ENCODE peak calls at places on chromosome 6, in nine cellular contexts. One of them, this sample, is unnamed.

GRCh38 chr6:106858653-106859092 is 115.9 kb downstream of the CD24 start:
- DNase-seq in left lung: no peak
- DNase-seq in OCI-LY7: no peak
- DNase-seq in cardiac muscle cell: no peak
- DNase-seq in thoracic aorta: no peak
- DNase-seq in choroid plexus epithelial cell: no peak
- DNase-seq in fibroblast of mammary gland: peak; percentile 94
- DNase-seq in fibroblast of lung: peak; percentile 94
- DNase-seq in dorsolateral prefrontal cortex: no peak
- DNase-seq in this sample: peak; percentile 81

GRCh38 chr6:100084301-100085161 is 90.5 kb upstream of the MCHR2 start:
- DNase-seq in left lung: no peak
- DNase-seq in OCI-LY7: no peak
- DNase-seq in cardiac muscle cell: peak; percentile 80
- DNase-seq in thoracic aorta: no peak
- DNase-seq in choroid plexus epithelial cell: no peak
- DNase-seq in fibroblast of mammary gland: peak; percentile 48
- DNase-seq in fibroblast of lung: peak; percentile 83
- DNase-seq in dorsolateral prefrontal cortex: no peak
- DNase-seq in this sample: peak; percentile 92

GRCh38 chr6:116309657-116310056 is 29.9 kb upstream of the TSPYL1 start:
- DNase-seq in left lung: no peak
- DNase-seq in OCI-LY7: no peak
- DNase-seq in cardiac muscle cell: no peak
- DNase-seq in thoracic aorta: no peak
- DNase-seq in choroid plexus epithelial cell: no peak
- DNase-seq in fibroblast of mammary gland: no peak
- DNase-seq in fibroblast of lung: no peak
- DNase-seq in dorsolateral prefrontal cortex: no peak
- DNase-seq in this sample: no peak

GRCh38 chr6:133432021-133432989 is 191.1 kb downstream of the EYA4 start:
- DNase-seq in left lung: no peak
- DNase-seq in OCI-LY7: no peak
- DNase-seq in cardiac muscle cell: no peak
- DNase-seq in thoracic aorta: no peak
- DNase-seq in choroid plexus epithelial cell: no peak
- DNase-seq in fibroblast of mammary gland: peak; percentile 12
- DNase-seq in fibroblast of lung: no peak
- DNase-seq in dorsolateral prefrontal cortex: no peak
- DNase-seq in this sample: no peak

GRCh38 chr6:53179961-53180651 is 31.5 kb upstream of the GCM1 start:
- DNase-seq in left lung: no peak
- DNase-seq in OCI-LY7: peak; percentile 34
- DNase-seq in cardiac muscle cell: peak; percentile 72
- DNase-seq in thoracic aorta: peak; percentile 4
- DNase-seq in choroid plexus epithelial cell: peak; percentile 94
- DNase-seq in fibroblast of mammary gland: peak; percentile 42
- DNase-seq in fibroblast of lung: peak; percentile 65
- DNase-seq in dorsolateral prefrontal cortex: peak; percentile 14
- DNase-seq in this sample: no peak

GRCh38 chr6:26215200-26216014 is 128.2 kb downstream of the HFE start:
- DNase-seq in left lung: no peak
- DNase-seq in OCI-LY7: peak; percentile 87
- DNase-seq in cardiac muscle cell: peak; percentile 26
- DNase-seq in thoracic aorta: no peak
- DNase-seq in choroid plexus epithelial cell: peak; percentile 28
- DNase-seq in fibroblast of mammary gland: no peak
- DNase-seq in fibroblast of lung: peak; percentile 44
- DNase-seq in dorsolateral prefrontal cortex: no peak
- DNase-seq in this sample: no peak

GRCh38 chr6:16316741-16317251 is 78.4 kb downstream of the GMPR start:
- DNase-seq in left lung: no peak
- DNase-seq in OCI-LY7: peak; percentile 47
- DNase-seq in cardiac muscle cell: peak; percentile 48
- DNase-seq in thoracic aorta: no peak
- DNase-seq in choroid plexus epithelial cell: peak; percentile 48
- DNase-seq in fibroblast of mammary gland: peak; percentile 83
- DNase-seq in fibroblast of lung: peak; percentile 88
- DNase-seq in dorsolateral prefrontal cortex: no peak
- DNase-seq in this sample: peak; percentile 45

GRCh38 chr6:152661776-152662175 is 24.6 kb upstream of the SYNE1 start:
- DNase-seq in left lung: no peak
- DNase-seq in OCI-LY7: no peak
- DNase-seq in cardiac muscle cell: no peak
- DNase-seq in thoracic aorta: no peak
- DNase-seq in choroid plexus epithelial cell: no peak
- DNase-seq in fibroblast of mammary gland: no peak
- DNase-seq in fibroblast of lung: no peak
- DNase-seq in dorsolateral prefrontal cortex: no peak
- DNase-seq in this sample: no peak

GRCh38 chr6:13383280-13384163 is 55.2 kb upstream of the TBC1D7 start:
- DNase-seq in left lung: no peak
- DNase-seq in OCI-LY7: no peak
- DNase-seq in cardiac muscle cell: peak; percentile 77
- DNase-seq in thoracic aorta: no peak
- DNase-seq in choroid plexus epithelial cell: peak; percentile 67
- DNase-seq in fibroblast of mammary gland: peak; percentile 19
- DNase-seq in fibroblast of lung: peak; percentile 48
- DNase-seq in dorsolateral prefrontal cortex: no peak
- DNase-seq in this sample: peak; percentile 43

GRCh38 chr6:133187657-133188453 is 53.3 kb upstream of the EYA4 start:
- DNase-seq in left lung: no peak
- DNase-seq in OCI-LY7: no peak
- DNase-seq in cardiac muscle cell: peak; percentile 23
- DNase-seq in thoracic aorta: no peak
- DNase-seq in choroid plexus epithelial cell: peak; percentile 45
- DNase-seq in fibroblast of mammary gland: no peak
- DNase-seq in fibroblast of lung: peak; percentile 80
- DNase-seq in dorsolateral prefrontal cortex: no peak
- DNase-seq in this sample: no peak

GRCh38 chr6:89956182-89956581 is 61.9 kb downstream of the GJA10 start:
- DNase-seq in left lung: no peak
- DNase-seq in OCI-LY7: no peak
- DNase-seq in cardiac muscle cell: no peak
- DNase-seq in thoracic aorta: no peak
- DNase-seq in choroid plexus epithelial cell: no peak
- DNase-seq in fibroblast of mammary gland: no peak
- DNase-seq in fibroblast of lung: no peak
- DNase-seq in dorsolateral prefrontal cortex: no peak
- DNase-seq in this sample: no peak

GRCh38 chr6:125421853-125422252 is 120.1 kb upstream of the HDDC2 start:
- DNase-seq in left lung: peak; percentile 58
- DNase-seq in OCI-LY7: no peak
- DNase-seq in cardiac muscle cell: peak; percentile 53
- DNase-seq in thoracic aorta: peak; percentile 38
- DNase-seq in choroid plexus epithelial cell: peak; percentile 61
- DNase-seq in fibroblast of mammary gland: peak; percentile 7
- DNase-seq in fibroblast of lung: peak; percentile 48
- DNase-seq in dorsolateral prefrontal cortex: peak; percentile 16
- DNase-seq in this sample: no peak

GRCh38 chr6:19322691-19323470 is 514.3 kb upstream of the ID4 start:
- DNase-seq in left lung: no peak
- DNase-seq in OCI-LY7: no peak
- DNase-seq in cardiac muscle cell: peak; percentile 57
- DNase-seq in thoracic aorta: no peak
- DNase-seq in choroid plexus epithelial cell: peak; percentile 60
- DNase-seq in fibroblast of mammary gland: no peak
- DNase-seq in fibroblast of lung: peak; percentile 90
- DNase-seq in dorsolateral prefrontal cortex: no peak
- DNase-seq in this sample: peak; percentile 83

GRCh38 chr6:153129873-153130514 is 1.1 kb downstream of the RGS17 start:
- DNase-seq in left lung: no peak
- DNase-seq in OCI-LY7: no peak
- DNase-seq in cardiac muscle cell: peak; percentile 33
- DNase-seq in thoracic aorta: no peak
- DNase-seq in choroid plexus epithelial cell: no peak
- DNase-seq in fibroblast of mammary gland: no peak
- DNase-seq in fibroblast of lung: peak; percentile 35
- DNase-seq in dorsolateral prefrontal cortex: peak; percentile 22
- DNase-seq in this sample: no peak

GRCh38 chr6:88013015-88013414 is 34.6 kb upstream of the SPACA1 start:
- DNase-seq in left lung: no peak
- DNase-seq in OCI-LY7: peak; percentile 84
- DNase-seq in cardiac muscle cell: no peak
- DNase-seq in thoracic aorta: no peak
- DNase-seq in choroid plexus epithelial cell: peak; percentile 6
- DNase-seq in fibroblast of mammary gland: no peak
- DNase-seq in fibroblast of lung: no peak
- DNase-seq in dorsolateral prefrontal cortex: no peak
- DNase-seq in this sample: no peak

GRCh38 chr6:142152731-142153130 is 5.7 kb downstream of the VTA1 start:
- DNase-seq in left lung: no peak
- DNase-seq in OCI-LY7: no peak
- DNase-seq in cardiac muscle cell: peak; percentile 52
- DNase-seq in thoracic aorta: no peak
- DNase-seq in choroid plexus epithelial cell: peak; percentile 72
- DNase-seq in fibroblast of mammary gland: peak; percentile 79
- DNase-seq in fibroblast of lung: peak; percentile 82
- DNase-seq in dorsolateral prefrontal cortex: no peak
- DNase-seq in this sample: peak; percentile 79

GRCh38 chr6:142153230-142153629 is 6.2 kb downstream of the VTA1 start:
- DNase-seq in left lung: no peak
- DNase-seq in OCI-LY7: no peak
- DNase-seq in cardiac muscle cell: no peak
- DNase-seq in thoracic aorta: no peak
- DNase-seq in choroid plexus epithelial cell: no peak
- DNase-seq in fibroblast of mammary gland: no peak
- DNase-seq in fibroblast of lung: no peak
- DNase-seq in dorsolateral prefrontal cortex: no peak
- DNase-seq in this sample: no peak

GRCh38 chr6:142155091-142155490 is 8.0 kb downstream of the VTA1 start:
- DNase-seq in left lung: no peak
- DNase-seq in OCI-LY7: no peak
- DNase-seq in cardiac muscle cell: no peak
- DNase-seq in thoracic aorta: no peak
- DNase-seq in choroid plexus epithelial cell: no peak
- DNase-seq in fibroblast of mammary gland: peak; percentile 30
- DNase-seq in fibroblast of lung: no peak
- DNase-seq in dorsolateral prefrontal cortex: no peak
- DNase-seq in this sample: no peak

GRCh38 chr6:142155895-142156757 is 9.1 kb downstream of the VTA1 start:
- DNase-seq in left lung: no peak
- DNase-seq in OCI-LY7: peak; percentile 59
- DNase-seq in cardiac muscle cell: peak; percentile 49
- DNase-seq in thoracic aorta: no peak
- DNase-seq in choroid plexus epithelial cell: peak; percentile 54
- DNase-seq in fibroblast of mammary gland: peak; percentile 32
- DNase-seq in fibroblast of lung: peak; percentile 8
- DNase-seq in dorsolateral prefrontal cortex: no peak
- DNase-seq in this sample: peak; percentile 23
- TF ChIP-seq CTCF in left lung: peak; percentile 32
- TF ChIP-seq CTCF in OCI-LY7: peak; percentile 79
- TF ChIP-seq CTCF in cardiac muscle cell: no peak
- TF ChIP-seq CTCF in thoracic aorta: peak; percentile 41
- TF ChIP-seq CTCF in choroid plexus epithelial cell: peak; percentile 40
- TF ChIP-seq CTCF in fibroblast of mammary gland: peak; percentile 37
- TF ChIP-seq CTCF in fibroblast of lung: peak; percentile 16
- TF ChIP-seq CTCF in dorsolateral prefrontal cortex: peak; percentile 70
- TF ChIP-seq CTCF in this sample: peak; percentile 33

GRCh38 chr6:45293306-45293705 is 34.8 kb upstream of the RUNX2 start:
- DNase-seq in left lung: no peak
- DNase-seq in OCI-LY7: no peak
- DNase-seq in cardiac muscle cell: no peak
- DNase-seq in thoracic aorta: no peak
- DNase-seq in choroid plexus epithelial cell: no peak
- DNase-seq in fibroblast of mammary gland: no peak
- DNase-seq in fibroblast of lung: no peak
- DNase-seq in dorsolateral prefrontal cortex: no peak
- DNase-seq in this sample: no peak
- H3K4me3 ChIP-seq in left lung: no peak overlapping the region
- H3K4me3 ChIP-seq in OCI-LY7: no peak overlapping the region
- H3K4me3 ChIP-seq in cardiac muscle cell: no peak overlapping the region
- H3K4me3 ChIP-seq in thoracic aorta: no peak overlapping the region
- H3K4me3 ChIP-seq in choroid plexus epithelial cell: no peak overlapping the region
- H3K4me3 ChIP-seq in fibroblast of mammary gland: no peak overlapping the region
- H3K4me3 ChIP-seq in fibroblast of lung: no peak overlapping the region
- H3K4me3 ChIP-seq in dorsolateral prefrontal cortex: no peak overlapping the region
- H3K4me3 ChIP-seq in this sample: no peak overlapping the region

GRCh38 chr6:163943647-163944395 is 529.3 kb downstream of the QKI start:
- DNase-seq in left lung: no peak
- DNase-seq in OCI-LY7: no peak
- DNase-seq in cardiac muscle cell: peak; percentile 47
- DNase-seq in thoracic aorta: no peak
- DNase-seq in choroid plexus epithelial cell: peak; percentile 46
- DNase-seq in fibroblast of mammary gland: peak; percentile 7
- DNase-seq in fibroblast of lung: peak; percentile 52
- DNase-seq in dorsolateral prefrontal cortex: peak; percentile 75
- DNase-seq in this sample: peak; percentile 3

GRCh38 chr6:163944897-163945296 is 530.4 kb downstream of the QKI start:
- DNase-seq in left lung: no peak
- DNase-seq in OCI-LY7: no peak
- DNase-seq in cardiac muscle cell: no peak
- DNase-seq in thoracic aorta: no peak
- DNase-seq in choroid plexus epithelial cell: no peak
- DNase-seq in fibroblast of mammary gland: no peak
- DNase-seq in fibroblast of lung: no peak
- DNase-seq in dorsolateral prefrontal cortex: no peak
- DNase-seq in this sample: no peak

GRCh38 chr6:163941471-163941980 is 527.0 kb downstream of the QKI start:
- DNase-seq in left lung: no peak
- DNase-seq in OCI-LY7: no peak
- DNase-seq in cardiac muscle cell: no peak
- DNase-seq in thoracic aorta: no peak
- DNase-seq in choroid plexus epithelial cell: no peak
- DNase-seq in fibroblast of mammary gland: no peak
- DNase-seq in fibroblast of lung: no peak
- DNase-seq in dorsolateral prefrontal cortex: no peak
- DNase-seq in this sample: no peak

GRCh38 chr6:163940705-163941470 is 526.4 kb downstream of the QKI start:
- DNase-seq in left lung: no peak
- DNase-seq in OCI-LY7: no peak
- DNase-seq in cardiac muscle cell: peak; percentile 42
- DNase-seq in thoracic aorta: no peak
- DNase-seq in choroid plexus epithelial cell: no peak
- DNase-seq in fibroblast of mammary gland: peak; percentile 7
- DNase-seq in fibroblast of lung: peak; percentile 35
- DNase-seq in dorsolateral prefrontal cortex: no peak
- DNase-seq in this sample: no peak

DNA sequence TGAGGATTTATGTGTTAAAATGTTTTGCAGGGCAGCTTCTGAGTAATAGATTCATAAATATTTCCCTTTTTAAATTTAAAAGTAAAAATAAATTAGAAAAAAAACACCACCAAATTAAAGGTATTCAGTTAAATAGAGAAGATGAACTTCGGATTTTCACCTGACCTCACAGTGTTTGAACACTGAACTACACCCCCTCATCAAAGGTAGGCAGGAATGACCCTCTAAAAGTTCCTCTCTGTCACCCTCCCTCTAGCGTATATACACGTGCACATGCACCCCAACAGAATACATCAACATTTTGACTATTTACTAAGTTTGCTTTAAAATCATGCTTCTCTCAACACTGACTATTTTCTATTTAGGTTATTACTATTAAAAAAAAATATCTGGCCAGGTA is 528.3 kb downstream of the QKI start:
- DNase-seq in left lung: no peak
- DNase-seq in OCI-LY7: no peak
- DNase-seq in cardiac muscle cell: no peak
- DNase-seq in thoracic aorta: no peak
- DNase-seq in choroid plexus epithelial cell: no peak
- DNase-seq in fibroblast of mammary gland: no peak
- DNase-seq in fibroblast of lung: no peak
- DNase-seq in dorsolateral prefrontal cortex: no peak
- DNase-seq in this sample: no peak
- TF ChIP-seq CTCF in left lung: no peak
- TF ChIP-seq CTCF in OCI-LY7: no peak
- TF ChIP-seq CTCF in cardiac muscle cell: no peak
- TF ChIP-seq CTCF in thoracic aorta: no peak
- TF ChIP-seq CTCF in choroid plexus epithelial cell: no peak
- TF ChIP-seq CTCF in fibroblast of mammary gland: no peak
- TF ChIP-seq CTCF in fibroblast of lung: no peak
- TF ChIP-seq CTCF in dorsolateral prefrontal cortex: no peak
- TF ChIP-seq CTCF in this sample: no peak

GRCh38 chr6:1614767-1615650 is 5.3 kb downstream of the FOXC1 start:
- DNase-seq in left lung: peak; percentile 88
- DNase-seq in OCI-LY7: no peak
- DNase-seq in cardiac muscle cell: no peak
- DNase-seq in thoracic aorta: no peak
- DNase-seq in choroid plexus epithelial cell: no peak
- DNase-seq in fibroblast of mammary gland: no peak
- DNase-seq in fibroblast of lung: no peak
- DNase-seq in dorsolateral prefrontal cortex: no peak
- DNase-seq in this sample: no peak
- H3K4me3 ChIP-seq in left lung: no peak overlapping the region
- H3K4me3 ChIP-seq in OCI-LY7: no peak overlapping the region
- H3K4me3 ChIP-seq in cardiac muscle cell: peak overlapping the region; percentile 51
- H3K4me3 ChIP-seq in thoracic aorta: peak overlapping the region; percentile 81
- H3K4me3 ChIP-seq in choroid plexus epithelial cell: peak overlapping the region; percentile 63
- H3K4me3 ChIP-seq in fibroblast of mammary gland: no peak overlapping the region
- H3K4me3 ChIP-seq in fibroblast of lung: no peak overlapping the region
- H3K4me3 ChIP-seq in dorsolateral prefrontal cortex: peak overlapping the region; percentile 42
- H3K4me3 ChIP-seq in this sample: no peak overlapping the region